ENCODE peak calls at places on chromosomes 4 and X, in five cellular contexts. Z, J, R, E and T are unnamed samples.

GRCh38 chr4:41594439-41594838 is 56.5 kb downstream of the LIMCH1 start:
- DNase-seq in Z (no peak), J (no peak), R (no peak), E (no peak), T (no peak)

GRCh38 chr4:82792912-82793649 is 5.5 kb downstream of the SCD5 start:
- DNase-seq in Z (no peak), J (no peak), R (no peak), E (no peak), T (no peak)

GRCh38 chr4:74794341-74794801 is at the start of gene BTC:
- DNase-seq in Z (no peak), J (peak), R (peak), E (peak), T (no peak)

GRCh38 chrX:123203772-123204171 is 19.7 kb downstream of the GRIA3 start:
- DNase-seq in Z (no peak), J (no peak), R (no peak), E (no peak), T (no peak)

GRCh38 chrX:26262121-26262523 is 46.2 kb downstream of the MAGEB5 start:
- DNase-seq in Z (no peak), J (no peak), R (no peak), E (no peak), T (no peak)

GRCh38 chrX:68432648-68433047 is 647 bp downstream of the OPHN1 start:
- DNase-seq in Z (no peak), J (no peak), R (peak), E (no peak), T (no peak)

GRCh38 chrX:70434914-70435586 is 9.6 kb upstream of the DLG3 start:
- DNase-seq in Z (no peak), J (no peak), R (no peak), E (no peak), T (no peak)

GRCh38 chr4:159776915-159777314 is 674.0 kb downstream of the RAPGEF2 start:
- DNase-seq in Z (no peak), J (no peak), R (no peak), E (no peak), T (no peak)

GRCh38 chrX:152900937-152901445 is 3.1 kb downstream of the ZNF185 start:
- DNase-seq in Z (no peak), J (no peak), R (no peak), E (no peak), T (no peak)